ENCODE peak calls at places on chromosomes 13 and 19, in nine cellular contexts. G, N, X, E, S, O, P, K and W are unnamed samples.

GRCh38 chr19:45406957-45407375 is 522 bp downstream of the POLR1G start:
- DNase-seq in G (no peak), N (no peak), X (no peak), E (no peak), S (no peak), O (no peak), P (no peak), K (no peak), W (no peak)

GRCh38 chr13:102814793-102815192 is 15.9 kb downstream of the BIVM start:
- DNase-seq in G (no peak), N (no peak), X (no peak), E (no peak), S (no peak), O (no peak), P (no peak), K (no peak), W (no peak)

GRCh38 chr13:48400090-48400694 is 12.7 kb downstream of the LPAR6 start:
- DNase-seq in G (no peak), N (no peak), X (no peak), E (no peak), S (no peak), O (no peak), P (no peak), K (no peak), W (no peak)

GRCh38 chr13:99792079-99792921 is 179.3 kb downstream of the ZIC5 start:
- DNase-seq in G (no peak), N (no peak), X (no peak), E (no peak), S (no peak), O (no peak), P (no peak), K (no peak), W (no peak)

GRCh38 chr13:25292301-25292700 is 5.0 kb upstream of the MTMR6 start:
- DNase-seq in G (no peak), N (no peak), X (no peak), E (peak), S (no peak), O (no peak), P (no peak), K (no peak), W (no peak)

GRCh38 chr13:27971776-27972618 is 2.9 kb upstream of the CDX2 start:
- DNase-seq in G (no peak), N (no peak), X (no peak), E (no peak), S (no peak), O (no peak), P (no peak), K (no peak), W (no peak)

GRCh38 chr19:3373971-3374368 is 7.6 kb downstream of the NFIC start:
- DNase-seq in G (no peak), N (no peak), X (no peak), E (no peak), S (no peak), O (no peak), P (no peak), K (no peak), W (no peak)

GRCh38 chr13:113996912-113997745 is 23.3 kb upstream of the C13orf46 start:
- DNase-seq in G (no peak), N (no peak), X (no peak), E (no peak), S (peak), O (no peak), P (no peak), K (no peak), W (no peak)

GRCh38 chr19:54147676-54148075 is 10.1 kb downstream of the CNOT3 start:
- DNase-seq in G (no peak), N (no peak), X (no peak), E (no peak), S (no peak), O (no peak), P (no peak), K (no peak), W (no peak)

GRCh38 chr19:55113570-55114039 is 3.8 kb downstream of the PPP1R12C start:
- DNase-seq in G (no peak), N (peak), X (no peak), E (peak), S (peak), O (peak), P (peak), K (no peak), W (no peak)

GRCh38 chr19:35260694-35261304 is 8.0 kb upstream of the USF2 start:
- DNase-seq in G (peak), N (no peak), X (no peak), E (no peak), S (no peak), O (no peak), P (no peak), K (no peak), W (no peak)

GRCh38 chr19:9878511-9879196 is 43.5 kb downstream of the PIN1 start:
- DNase-seq in G (no peak), N (no peak), X (no peak), E (peak), S (no peak), O (no peak), P (no peak), K (no peak), W (no peak)

GRCh38 chr13:111152836-111153235 is 37.7 kb downstream of the ARHGEF7 start:
- DNase-seq in G (no peak), N (no peak), X (no peak), E (no peak), S (no peak), O (no peak), P (no peak), K (no peak), W (no peak)

GRCh38 chr19:45475537-45476348 is 7.9 kb downstream of the FOSB start:
- DNase-seq in G (no peak), N (peak), X (no peak), E (no peak), S (no peak), O (no peak), P (no peak), K (no peak), W (no peak)

GRCh38 chr13:29520671-29521070 is 74.8 kb downstream of the SLC7A1 start:
- DNase-seq in G (no peak), N (no peak), X (no peak), E (peak), S (no peak), O (no peak), P (no peak), K (no peak), W (no peak)

GRCh38 chr19:56026769-56027168 is 40.2 kb downstream of the NLRP5 start:
- DNase-seq in G (no peak), N (no peak), X (no peak), E (no peak), S (no peak), O (no peak), P (no peak), K (no peak), W (no peak)